ENCODE peak calls at places on chromosome 12, in eight cellular contexts. I is RWPE1; R is SW 1271; S is stimulated activated CD4-positive, alpha-beta T cell treated with anti-CD3 and anti-CD28 coated beads, Interleukin-2, amount 100 ng/mL, for 48 hours; F is mammary epithelial cell; A is T-helper 1 cell; Z is AG09309; C is CD8-positive, alpha-beta memory T cell. B is an unnamed sample.

GRCh38 chr12:106058256-106059182 is 80.2 kb downstream of the NUAK1 start:
- DNase-seq in I (no peak), R (no peak), S (no peak), F (peak), A (no peak), Z (peak), C (no peak), B (no peak)

GRCh38 chr12:95551305-95551704 is at the start of gene USP44:
- DNase-seq in I (no peak), R (no peak), S (no peak), F (no peak), A (no peak), Z (no peak), C (no peak), B (no peak)

GRCh38 chr12:112168561-112168971 is 43.2 kb downstream of the TRAFD1 start:
- DNase-seq in I (no peak), R (no peak), S (no peak), F (no peak), A (no peak), Z (no peak), C (no peak), B (no peak)

GRCh38 chr12:14777271-14777670 is 26.0 kb downstream of the WBP11 start:
- DNase-seq in I (no peak), R (no peak), S (no peak), F (peak), A (no peak), Z (no peak), C (no peak), B (no peak)

GRCh38 chr12:94168041-94168440 is 19.7 kb downstream of the PLXNC1 start:
- DNase-seq in I (no peak), R (no peak), S (no peak), F (no peak), A (no peak), Z (no peak), C (no peak), B (no peak)

GRCh38 chr12:114411081-114411836 is 5.3 kb upstream of the TBX5 start:
- DNase-seq in I (no peak), R (no peak), S (no peak), F (no peak), A (no peak), Z (no peak), C (no peak), B (no peak)

GRCh38 chr12:75717902-75718301 is 206.5 kb upstream of the KRR1 start:
- DNase-seq in I (no peak), R (no peak), S (no peak), F (no peak), A (no peak), Z (no peak), C (no peak), B (no peak)

GRCh38 chr12:82650627-82651337 is 35.9 kb upstream of the TMTC2 start:
- DNase-seq in I (peak), R (peak), S (no peak), F (peak), A (no peak), Z (no peak), C (no peak), B (peak)

GRCh38 chr12:120013659-120014380 is 24.8 kb downstream of the BICDL1 start:
- DNase-seq in I (peak), R (peak), S (peak), F (peak), A (peak), Z (no peak), C (no peak), B (no peak)

GRCh38 chr12:49644620-49644994 is 21.2 kb downstream of the PRPF40B start:
- DNase-seq in I (peak), R (peak), S (peak), F (peak), A (peak), Z (peak), C (peak), B (peak)

GRCh38 chr12:54159140-54159539 is 29.6 kb downstream of the SMUG1 start:
- DNase-seq in I (peak), R (no peak), S (no peak), F (peak), A (no peak), Z (no peak), C (no peak), B (no peak)

GRCh38 chr12:56389215-56389850 is 26.7 kb upstream of the APOF start:
- DNase-seq in I (no peak), R (no peak), S (no peak), F (no peak), A (no peak), Z (no peak), C (no peak), B (no peak)

GRCh38 chr12:69497308-69498026 is 27.3 kb downstream of the FRS2 start:
- DNase-seq in I (no peak), R (peak), S (no peak), F (no peak), A (no peak), Z (no peak), C (no peak), B (no peak)

GRCh38 chr12:45034861-45035265 is 16.0 kb downstream of the DBX2 start:
- DNase-seq in I (no peak), R (no peak), S (no peak), F (no peak), A (no peak), Z (no peak), C (no peak), B (no peak)

GRCh38 chr12:114920828-114921579 is 237.0 kb upstream of the TBX3 start:
- DNase-seq in I (no peak), R (no peak), S (no peak), F (peak), A (no peak), Z (no peak), C (no peak), B (no peak)

GRCh38 chr12:45703942-45704341 is 25.6 kb upstream of the ARID2 start:
- DNase-seq in I (no peak), R (no peak), S (no peak), F (peak), A (no peak), Z (no peak), C (no peak), B (no peak)

GRCh38 chr12:25034676-25035075 is 85.8 kb upstream of the BCAT1 start:
- DNase-seq in I (no peak), R (no peak), S (no peak), F (peak), A (no peak), Z (no peak), C (no peak), B (no peak)

GRCh38 chr12:26741828-26742227 is 91.2 kb downstream of the ITPR2 start:
- DNase-seq in I (no peak), R (no peak), S (no peak), F (no peak), A (no peak), Z (no peak), C (no peak), B (no peak)

GRCh38 chr12:113757223-113758002 is 208.7 kb downstream of the RBM19 start:
- DNase-seq in I (no peak), R (peak), S (no peak), F (peak), A (no peak), Z (no peak), C (no peak), B (no peak)

GRCh38 chr12:3998968-3999792 is 126.0 kb upstream of the PARP11 start:
- DNase-seq in I (peak), R (no peak), S (no peak), F (peak), A (no peak), Z (no peak), C (no peak), B (no peak)

GRCh38 chr12:132578118-132578517 is 32.3 kb downstream of the LRCOL1 start:
- DNase-seq in I (no peak), R (no peak), S (no peak), F (no peak), A (no peak), Z (no peak), C (no peak), B (no peak)